ENCODE peak calls at places on chromosomes 4 and X, in ten cellular contexts. V, K, P, D, I, C, M, Z, J and U are unnamed samples.

GRCh38 chr4:83686166-83686565 is 150.3 kb downstream of the GPAT3 start:
- DNase-seq in K (no peak), V (no peak), Z (no peak), J (no peak), C (no peak), P (no peak), M (no peak), I (no peak), D (no peak), U (no peak)

GRCh38 chrX:68440438-68440837 is 7.1 kb upstream of the OPHN1 start:
- DNase-seq in K (no peak), P (no peak), M (no peak), V (no peak), I (no peak), Z (no peak), D (no peak), C (no peak), J (no peak), U (no peak)

GRCh38 chrX:13816899-13817298 is at the start of gene GPM6B:
- DNase-seq in K (no peak), P (no peak), C (no peak), I (no peak), M (peak), V (no peak), J (no peak), D (no peak), Z (no peak), U (peak)

GRCh38 chr4:173531085-173531965 is 1.3 kb upstream of the HAND2 start:
- DNase-seq in P (no peak), V (no peak), C (no peak), M (no peak), Z (no peak), D (no peak), K (no peak), J (no peak), I (no peak), U (no peak)

GRCh38 chrX:54602563-54602962 is 72.5 kb downstream of the GNL3L start:
- DNase-seq in D (no peak), P (no peak), C (no peak), K (no peak), I (no peak), Z (no peak), J (no peak), V (no peak), M (no peak), U (no peak)

GRCh38 chrX:53065066-53065465 is 16.5 kb downstream of the GPR173 start:
- DNase-seq in Z (no peak), M (no peak), V (no peak), D (no peak), C (no peak), P (no peak), J (no peak), I (no peak), K (no peak), U (no peak)

GRCh38 chr4:38141808-38142500 is 181.8 kb downstream of the PTTG2 start:
- DNase-seq in D (no peak), V (no peak), Z (no peak), J (no peak), K (no peak), C (no peak), P (no peak), I (no peak), M (no peak), U (no peak)

GRCh38 chr4:164536829-164537228 is 217.1 kb upstream of the SMIM31 start:
- DNase-seq in C (no peak), M (no peak), P (no peak), Z (no peak), V (no peak), J (peak), D (no peak), I (no peak), K (no peak), U (no peak)

GRCh38 chr4:36273276-36273675 is 8.1 kb upstream of the DTHD1 start:
- DNase-seq in V (no peak), I (no peak), P (no peak), C (no peak), J (no peak), D (no peak), Z (no peak), K (no peak), M (no peak), U (no peak)

GRCh38 chr4:81421346-81422218 is 50.1 kb downstream of the RASGEF1B start:
- DNase-seq in Z (no peak), I (no peak), M (no peak), P (no peak), C (no peak), K (no peak), V (no peak), D (no peak), J (peak), U (peak)

GRCh38 chr4:184932343-184932742 is 85.9 kb upstream of the HELT start:
- DNase-seq in Z (no peak), M (no peak), K (no peak), I (no peak), P (no peak), V (no peak), J (no peak), D (no peak), C (no peak), U (no peak)

GRCh38 chr4:125097729-125098128 is 217.0 kb upstream of the FAT4 start:
- DNase-seq in Z (no peak), I (no peak), D (no peak), V (no peak), C (no peak), J (no peak), P (no peak), K (no peak), M (no peak), U (peak)

GRCh38 chrX:22652596-22652995 is 347.2 kb upstream of the DDX53 start:
- DNase-seq in Z (peak), M (no peak), K (no peak), P (no peak), D (no peak), C (no peak), J (no peak), I (no peak), V (no peak), U (peak)